ENCODE peak calls at places on chromosome 6, in six cellular contexts. O is hippocampal formation; F is MCF 10A; A is NCI-H2081 treated with DMSO at 0.1 percent for 48 hours; U is CD4-positive, alpha-beta T cell; K is MV-4-11. W is an unnamed sample.

GRCh38 chr6:108157234-108157971 is 8.4 kb upstream of the NR2E1 start:
- DNase-seq in O (no peak), F (no peak), A (no peak), U (no peak), K (no peak), W (no peak)

GRCh38 chr6:169959129-169960002 is 207.9 kb downstream of the ERMARD start:
- DNase-seq in O (no peak), F (no peak), A (no peak), U (peak), K (no peak), W (peak)

GRCh38 chr6:9143140-9143539 is 707.8 kb upstream of the SLC35B3 start:
- DNase-seq in O (no peak), F (no peak), A (no peak), U (no peak), K (no peak), W (no peak)

GRCh38 chr6:46323312-46323965 is 152.7 kb upstream of the ENPP5 start:
- DNase-seq in O (peak), F (peak), A (no peak), U (no peak), K (peak), W (peak)

GRCh38 chr6:124487778-124488431 is 474.3 kb upstream of the RNF217 start:
- DNase-seq in O (no peak), F (peak), A (peak), U (no peak), K (no peak), W (peak)

GRCh38 chr6:138654715-138655634 is 118.6 kb upstream of the CCDC28A start:
- DNase-seq in O (no peak), F (peak), A (no peak), U (no peak), K (no peak), W (peak)

GRCh38 chr6:116536216-116536621 is 9.3 kb downstream of the TRAPPC3L start:
- DNase-seq in O (peak), F (peak), A (peak), U (no peak), K (peak), W (peak)

GRCh38 chr6:46015119-46015968 is at the start of gene CLIC5:
- DNase-seq in O (no peak), F (no peak), A (no peak), U (peak), K (no peak), W (no peak)

GRCh38 chr6:80771941-80772340 is 665.5 kb downstream of the BCKDHB start:
- DNase-seq in O (no peak), F (peak), A (no peak), U (no peak), K (no peak), W (peak)

GRCh38 chr6:16337280-16337975 is 99.0 kb downstream of the GMPR start:
- DNase-seq in O (no peak), F (peak), A (no peak), U (no peak), K (no peak), W (no peak)

GRCh38 chr6:136923116-136923953 is 1.2 kb downstream of the SLC35D3 start:
- DNase-seq in O (no peak), F (no peak), A (no peak), U (no peak), K (no peak), W (no peak)